ENCODE peak calls at places on chromosome 5, in seven cellular contexts. N is NCI-H187; G is BE2C; O is left colon; K is NCI-H1930; U is AG10803; C is activated effector memory CD4-positive, alpha-beta T cell treated with Interleukin-2 at 50 U/mL for 16 hours. Y is an unnamed sample.

GRCh38 chr5:95861221-95861857 is 38.8 kb upstream of the GLRX start:
- DNase-seq in N (no peak), G (no peak), O (no peak), K (no peak), U (peak), C (no peak), Y (peak)

GRCh38 chr5:132364319-132364718 is 5.2 kb upstream of the SLC22A5 start:
- DNase-seq in N (no peak), G (no peak), O (no peak), K (no peak), U (peak), C (no peak), Y (no peak)

GRCh38 chr5:175098301-175098700 is 345.7 kb downstream of the DRD1 start:
- DNase-seq in N (no peak), G (no peak), O (no peak), K (no peak), U (no peak), C (no peak), Y (no peak)

GRCh38 chr5:969421-969839 is 39.2 kb upstream of the NKD2 start:
- DNase-seq in N (no peak), G (no peak), O (no peak), K (no peak), U (peak), C (no peak), Y (no peak)

GRCh38 chr5:138961711-138962110 is 86.6 kb upstream of the LRRTM2 start:
- DNase-seq in N (no peak), G (no peak), O (no peak), K (no peak), U (no peak), C (no peak), Y (no peak)

GRCh38 chr5:111133436-111133751 is 41.2 kb downstream of the WDR36 start:
- DNase-seq in N (no peak), G (peak), O (no peak), K (no peak), U (no peak), C (no peak), Y (no peak)

GRCh38 chr5:58759745-58760144 is 176.9 kb downstream of the RAB3C start:
- DNase-seq in N (no peak), G (no peak), O (no peak), K (no peak), U (no peak), C (no peak), Y (no peak)

GRCh38 chr5:119327018-119327417 is 28.8 kb upstream of the TNFAIP8 start:
- DNase-seq in N (no peak), G (no peak), O (no peak), K (no peak), U (peak), C (no peak), Y (no peak)

GRCh38 chr5:81825237-81825636 is 74.3 kb upstream of the SSBP2 start:
- DNase-seq in N (peak), G (peak), O (peak), K (no peak), U (peak), C (no peak), Y (no peak)

GRCh38 chr5:119082691-119083090 is 11.8 kb downstream of the DMXL1 start:
- DNase-seq in N (no peak), G (no peak), O (no peak), K (no peak), U (no peak), C (no peak), Y (no peak)

GRCh38 chr5:84017704-84018240 is 297.1 kb upstream of the HAPLN1 start:
- DNase-seq in N (no peak), G (no peak), O (no peak), K (no peak), U (no peak), C (no peak), Y (no peak)

GRCh38 chr5:171162602-171163001 is 146.4 kb upstream of the TLX3 start:
- DNase-seq in N (no peak), G (peak), O (no peak), K (no peak), U (no peak), C (no peak), Y (peak)

GRCh38 chr5:7894439-7894838 is 25.5 kb downstream of the MTRR start:
- DNase-seq in N (no peak), G (no peak), O (no peak), K (no peak), U (no peak), C (no peak), Y (no peak)

GRCh38 chr5:112923148-112923917 is 1.3 kb upstream of the REEP5 start:
- DNase-seq in N (no peak), G (no peak), O (no peak), K (no peak), U (no peak), C (peak), Y (no peak)

GRCh38 chr5:16803831-16804230 is 132.3 kb downstream of the MYO10 start:
- DNase-seq in N (no peak), G (no peak), O (no peak), K (no peak), U (no peak), C (no peak), Y (no peak)

GRCh38 chr5:131635755-131636479 is 888 bp upstream of the RAPGEF6 start:
- DNase-seq in N (peak), G (no peak), O (no peak), K (no peak), U (peak), C (no peak), Y (no peak)

GRCh38 chr5:96687812-96688453 is 25.8 kb downstream of the CAST start:
- DNase-seq in N (no peak), G (no peak), O (no peak), K (no peak), U (peak), C (no peak), Y (peak)

GRCh38 chr5:122129332-122129731 is at the start of gene ZNF474:
- DNase-seq in N (no peak), G (no peak), O (no peak), K (no peak), U (peak), C (no peak), Y (peak)

GRCh38 chr5:54115768-54116403 is 194.5 kb downstream of the ARL15 start:
- DNase-seq in N (no peak), G (no peak), O (no peak), K (no peak), U (peak), C (no peak), Y (no peak)

GRCh38 chr5:168607946-168608345 is 28.8 kb upstream of the PANK3 start:
- DNase-seq in N (no peak), G (no peak), O (no peak), K (no peak), U (no peak), C (no peak), Y (no peak)

GRCh38 chr5:76351577-76351976 is 51.5 kb upstream of the IQGAP2 start:
- DNase-seq in N (no peak), G (no peak), O (no peak), K (no peak), U (no peak), C (no peak), Y (no peak)

GRCh38 chr5:82405618-82406199 is 127.6 kb upstream of the RPS23 start:
- DNase-seq in N (no peak), G (no peak), O (no peak), K (no peak), U (peak), C (no peak), Y (peak)

GRCh38 chr5:173823721-173824567 is 64.2 kb upstream of the CPEB4 start:
- DNase-seq in N (no peak), G (no peak), O (peak), K (no peak), U (peak), C (no peak), Y (no peak)

GRCh38 chr5:10343486-10343885 is 10.0 kb upstream of the MARCHF6 start:
- DNase-seq in N (no peak), G (no peak), O (no peak), K (no peak), U (peak), C (no peak), Y (no peak)

GRCh38 chr5:131965826-131966415 is 20.5 kb upstream of the MEIKIN start:
- DNase-seq in N (no peak), G (no peak), O (no peak), K (no peak), U (no peak), C (no peak), Y (no peak)

GRCh38 chr5:90783460-90784333 is 225.1 kb downstream of the ADGRV1 start:
- DNase-seq in N (peak), G (peak), O (peak), K (peak), U (peak), C (peak), Y (peak)

GRCh38 chr5:68659876-68660275 is 433.9 kb upstream of the SLC30A5 start:
- DNase-seq in N (no peak), G (no peak), O (no peak), K (no peak), U (peak), C (no peak), Y (no peak)

GRCh38 chr5:158463188-158463587 is 604.2 kb upstream of the CLINT1 start:
- DNase-seq in N (no peak), G (no peak), O (no peak), K (no peak), U (peak), C (no peak), Y (no peak)

GRCh38 chr5:172643392-172643871 is 2.4 kb downstream of the NEURL1B start:
- DNase-seq in N (no peak), G (no peak), O (no peak), K (no peak), U (no peak), C (no peak), Y (no peak)

GRCh38 chr5:176501333-176501732 is 35.9 kb downstream of the RNF44 start:
- DNase-seq in N (no peak), G (no peak), O (no peak), K (no peak), U (peak), C (no peak), Y (no peak)

GRCh38 chr5:103523319-103523718 is 39.3 kb downstream of the NUDT12 start:
- DNase-seq in N (no peak), G (no peak), O (peak), K (no peak), U (no peak), C (no peak), Y (no peak)

GRCh38 chr5:172454355-172455086 is at the start of gene SH3PXD2B:
- DNase-seq in N (no peak), G (peak), O (peak), K (no peak), U (peak), C (peak), Y (no peak)

GRCh38 chr5:177546262-177546741 is 8.1 kb downstream of the FAM193B start:
- DNase-seq in N (no peak), G (no peak), O (no peak), K (no peak), U (peak), C (no peak), Y (peak)

Y was measured in pulmonary artery endothelial cell.